ENCODE peak calls at places on chromosomes 13 and 19, in nine cellular contexts. One of them, this sample, is unnamed.

GRCh38 chr13:26041476-26041875 is 10.3 kb downstream of the SHISA2 start:
- DNase-seq in NCI-H2107: no peak
- DNase-seq in NCI-H2227 treated with DMSO at 0.1 percent for 48 hours: no peak
- DNase-seq in pancreas: no peak
- DNase-seq in body of pancreas: no peak
- DNase-seq in activated T-cell treated with anti-CD3 and anti-CD28 coated beads for 1 hour: no peak
- DNase-seq in OCI-LY7: no peak
- DNase-seq in H7: no peak
- DNase-seq in omental fat pad: no peak
- DNase-seq in this sample: no peak

GRCh38 chr19:51807111-51807701 is 12.2 kb downstream of the FPR3 start:
- DNase-seq in NCI-H2107: no peak
- DNase-seq in NCI-H2227 treated with DMSO at 0.1 percent for 48 hours: no peak
- DNase-seq in pancreas: no peak
- DNase-seq in body of pancreas: peak
- DNase-seq in activated T-cell treated with anti-CD3 and anti-CD28 coated beads for 1 hour: no peak
- DNase-seq in OCI-LY7: no peak
- DNase-seq in H7: no peak
- DNase-seq in omental fat pad: no peak
- DNase-seq in this sample: no peak

GRCh38 chr19:30755581-30755980 is 383.4 kb downstream of the ZNF536 start:
- DNase-seq in NCI-H2107: no peak
- DNase-seq in NCI-H2227 treated with DMSO at 0.1 percent for 48 hours: no peak
- DNase-seq in pancreas: no peak
- DNase-seq in body of pancreas: no peak
- DNase-seq in activated T-cell treated with anti-CD3 and anti-CD28 coated beads for 1 hour: no peak
- DNase-seq in OCI-LY7: no peak
- DNase-seq in H7: no peak
- DNase-seq in omental fat pad: no peak
- DNase-seq in this sample: no peak

GRCh38 chr19:3523361-3524074 is 15.5 kb upstream of the TEKTIP1 start:
- DNase-seq in NCI-H2107: no peak
- DNase-seq in NCI-H2227 treated with DMSO at 0.1 percent for 48 hours: no peak
- DNase-seq in pancreas: no peak
- DNase-seq in body of pancreas: no peak
- DNase-seq in activated T-cell treated with anti-CD3 and anti-CD28 coated beads for 1 hour: no peak
- DNase-seq in OCI-LY7: no peak
- DNase-seq in H7: no peak
- DNase-seq in omental fat pad: no peak
- DNase-seq in this sample: no peak

GRCh38 chr19:5934779-5935472 is 20.9 kb downstream of the CAPS start:
- DNase-seq in NCI-H2107: no peak
- DNase-seq in NCI-H2227 treated with DMSO at 0.1 percent for 48 hours: peak
- DNase-seq in pancreas: no peak
- DNase-seq in body of pancreas: peak
- DNase-seq in activated T-cell treated with anti-CD3 and anti-CD28 coated beads for 1 hour: no peak
- DNase-seq in OCI-LY7: no peak
- DNase-seq in H7: no peak
- DNase-seq in omental fat pad: no peak
- DNase-seq in this sample: no peak

GRCh38 chr13:38348890-38349289 is 761 bp upstream of the UFM1 start:
- DNase-seq in NCI-H2107: no peak
- DNase-seq in NCI-H2227 treated with DMSO at 0.1 percent for 48 hours: no peak
- DNase-seq in pancreas: no peak
- DNase-seq in body of pancreas: no peak
- DNase-seq in activated T-cell treated with anti-CD3 and anti-CD28 coated beads for 1 hour: no peak
- DNase-seq in OCI-LY7: no peak
- DNase-seq in H7: peak
- DNase-seq in omental fat pad: no peak
- DNase-seq in this sample: peak

GRCh38 chr13:108376308-108376707 is 106.8 kb downstream of the TNFSF13B start:
- DNase-seq in NCI-H2107: no peak
- DNase-seq in NCI-H2227 treated with DMSO at 0.1 percent for 48 hours: no peak
- DNase-seq in pancreas: no peak
- DNase-seq in body of pancreas: no peak
- DNase-seq in activated T-cell treated with anti-CD3 and anti-CD28 coated beads for 1 hour: no peak
- DNase-seq in OCI-LY7: no peak
- DNase-seq in H7: no peak
- DNase-seq in omental fat pad: no peak
- DNase-seq in this sample: no peak

GRCh38 chr13:42905542-42905941 is 86.5 kb downstream of the EPSTI1 start:
- DNase-seq in NCI-H2107: no peak
- DNase-seq in NCI-H2227 treated with DMSO at 0.1 percent for 48 hours: no peak
- DNase-seq in pancreas: no peak
- DNase-seq in body of pancreas: no peak
- DNase-seq in activated T-cell treated with anti-CD3 and anti-CD28 coated beads for 1 hour: no peak
- DNase-seq in OCI-LY7: no peak
- DNase-seq in H7: no peak
- DNase-seq in omental fat pad: no peak
- DNase-seq in this sample: no peak

GRCh38 chr13:27007166-27007565 is 164.4 kb downstream of the USP12 start:
- DNase-seq in NCI-H2107: peak
- DNase-seq in NCI-H2227 treated with DMSO at 0.1 percent for 48 hours: no peak
- DNase-seq in pancreas: no peak
- DNase-seq in body of pancreas: no peak
- DNase-seq in activated T-cell treated with anti-CD3 and anti-CD28 coated beads for 1 hour: no peak
- DNase-seq in OCI-LY7: no peak
- DNase-seq in H7: no peak
- DNase-seq in omental fat pad: no peak
- DNase-seq in this sample: no peak

GRCh38 chr19:28332351-28332750 is 880.6 kb downstream of the UQCRFS1 start:
- DNase-seq in NCI-H2107: no peak
- DNase-seq in NCI-H2227 treated with DMSO at 0.1 percent for 48 hours: no peak
- DNase-seq in pancreas: no peak
- DNase-seq in body of pancreas: no peak
- DNase-seq in activated T-cell treated with anti-CD3 and anti-CD28 coated beads for 1 hour: no peak
- DNase-seq in OCI-LY7: no peak
- DNase-seq in H7: no peak
- DNase-seq in omental fat pad: no peak
- DNase-seq in this sample: no peak

GRCh38 chr19:14494451-14494850 is 1.5 kb downstream of the GIPC1 start:
- DNase-seq in NCI-H2107: no peak
- DNase-seq in NCI-H2227 treated with DMSO at 0.1 percent for 48 hours: no peak
- DNase-seq in pancreas: no peak
- DNase-seq in body of pancreas: no peak
- DNase-seq in activated T-cell treated with anti-CD3 and anti-CD28 coated beads for 1 hour: no peak
- DNase-seq in OCI-LY7: no peak
- DNase-seq in H7: no peak
- DNase-seq in omental fat pad: no peak
- DNase-seq in this sample: no peak

GRCh38 chr19:19315444-19315843 is 4.9 kb downstream of the SUGP1 start:
- DNase-seq in NCI-H2107: no peak
- DNase-seq in NCI-H2227 treated with DMSO at 0.1 percent for 48 hours: no peak
- DNase-seq in pancreas: no peak
- DNase-seq in body of pancreas: no peak
- DNase-seq in activated T-cell treated with anti-CD3 and anti-CD28 coated beads for 1 hour: no peak
- DNase-seq in OCI-LY7: no peak
- DNase-seq in H7: peak
- DNase-seq in omental fat pad: no peak
- DNase-seq in this sample: no peak

GRCh38 chr13:102295316-102296048 is 106.4 kb downstream of the FGF14 start:
- DNase-seq in NCI-H2107: no peak
- DNase-seq in NCI-H2227 treated with DMSO at 0.1 percent for 48 hours: no peak
- DNase-seq in pancreas: no peak
- DNase-seq in body of pancreas: peak
- DNase-seq in activated T-cell treated with anti-CD3 and anti-CD28 coated beads for 1 hour: no peak
- DNase-seq in OCI-LY7: no peak
- DNase-seq in H7: no peak
- DNase-seq in omental fat pad: no peak
- DNase-seq in this sample: no peak

This sample was measured in stimulated activated CD8-positive, alpha-beta memory T cell treated with anti-CD3 and anti-CD28 coated beads, Interleukin-4, amount 100 ng/mL, for 48 hours.